ENCODE peak calls at places on chromosomes 11 and 22, in ten cellular contexts. One of them, this sample, is unnamed.

GRCh38 chr11:68690671-68691401 is 6.5 kb downstream of the GAL start:
- DNase-seq in coronary artery: no peak
- DNase-seq in heart right ventricle: no peak
- DNase-seq in brain microvascular endothelial cell: no peak
- DNase-seq in LNCaP clone FGC: no peak
- DNase-seq in cardiac fibroblast: no peak
- DNase-seq in IMR-90: no peak
- DNase-seq in GM20000: no peak
- DNase-seq in progenitor cell of endocrine pancreas: no peak
- DNase-seq in HFF-Myc: no peak
- DNase-seq in this sample: no peak

GRCh38 chr11:116853461-116854073 is 16.1 kb upstream of the APOA1 start:
- DNase-seq in GM20000: peak; percentile 86
- DNase-seq in cardiac fibroblast: peak; percentile 78
- DNase-seq in brain microvascular endothelial cell: peak; percentile 88
- DNase-seq in heart right ventricle: no peak
- DNase-seq in IMR-90: peak; percentile 96
- DNase-seq in LNCaP clone FGC: peak; percentile 40
- DNase-seq in HFF-Myc: peak; percentile 83
- DNase-seq in progenitor cell of endocrine pancreas: no peak
- DNase-seq in coronary artery: no peak
- DNase-seq in this sample: peak; percentile 90

GRCh38 chr22:29309332-29310064 is 3.0 kb downstream of the GAS2L1 start:
- DNase-seq in heart right ventricle: peak; percentile 68
- DNase-seq in GM20000: peak; percentile 38
- DNase-seq in IMR-90: no peak
- DNase-seq in cardiac fibroblast: no peak
- DNase-seq in LNCaP clone FGC: no peak
- DNase-seq in brain microvascular endothelial cell: no peak
- DNase-seq in HFF-Myc: no peak
- DNase-seq in progenitor cell of endocrine pancreas: no peak
- DNase-seq in coronary artery: peak; percentile 83
- DNase-seq in this sample: peak; percentile 44

GRCh38 chr22:22692707-22693530 is 48.5 kb downstream of the GGTLC2 start:
- DNase-seq in progenitor cell of endocrine pancreas: peak; percentile 65
- DNase-seq in LNCaP clone FGC: peak; percentile 47
- DNase-seq in cardiac fibroblast: peak; percentile 64
- DNase-seq in brain microvascular endothelial cell: peak; percentile 31
- DNase-seq in HFF-Myc: no peak
- DNase-seq in IMR-90: peak; percentile 57
- DNase-seq in heart right ventricle: no peak
- DNase-seq in coronary artery: no peak
- DNase-seq in GM20000: peak; percentile 24
- DNase-seq in this sample: peak; percentile 36

GRCh38 chr11:65262381-65262680 is 569 bp downstream of the POLA2 start:
- DNase-seq in heart right ventricle: peak; percentile 54
- DNase-seq in cardiac fibroblast: peak; percentile 60
- DNase-seq in coronary artery: no peak
- DNase-seq in HFF-Myc: no peak
- DNase-seq in progenitor cell of endocrine pancreas: no peak
- DNase-seq in LNCaP clone FGC: no peak
- DNase-seq in brain microvascular endothelial cell: no peak
- DNase-seq in IMR-90: no peak
- DNase-seq in GM20000: no peak
- DNase-seq in this sample: no peak

GRCh38 chr11:128226106-128226716 is 361.1 kb downstream of the ETS1 start:
- DNase-seq in HFF-Myc: no peak
- DNase-seq in cardiac fibroblast: no peak
- DNase-seq in IMR-90: no peak
- DNase-seq in LNCaP clone FGC: no peak
- DNase-seq in GM20000: no peak
- DNase-seq in coronary artery: no peak
- DNase-seq in brain microvascular endothelial cell: no peak
- DNase-seq in progenitor cell of endocrine pancreas: no peak
- DNase-seq in heart right ventricle: no peak
- DNase-seq in this sample: no peak

GRCh38 chr22:45885941-45886395 is 91.0 kb downstream of the WNT7B start:
- DNase-seq in heart right ventricle: no peak
- DNase-seq in GM20000: no peak
- DNase-seq in brain microvascular endothelial cell: no peak
- DNase-seq in progenitor cell of endocrine pancreas: no peak
- DNase-seq in cardiac fibroblast: no peak
- DNase-seq in LNCaP clone FGC: no peak
- DNase-seq in HFF-Myc: no peak
- DNase-seq in IMR-90: no peak
- DNase-seq in coronary artery: no peak
- DNase-seq in this sample: no peak

GRCh38 chr11:72840780-72841179 is 26.6 kb downstream of the ATG16L2 start:
- DNase-seq in LNCaP clone FGC: no peak
- DNase-seq in HFF-Myc: no peak
- DNase-seq in brain microvascular endothelial cell: peak; percentile 79
- DNase-seq in progenitor cell of endocrine pancreas: no peak
- DNase-seq in coronary artery: no peak
- DNase-seq in cardiac fibroblast: peak; percentile 85
- DNase-seq in heart right ventricle: no peak
- DNase-seq in IMR-90: peak; percentile 95
- DNase-seq in GM20000: no peak
- DNase-seq in this sample: no peak

GRCh38 chr22:23533328-23533762 is 46.7 kb downstream of the IGLL1 start:
- DNase-seq in HFF-Myc: no peak
- DNase-seq in heart right ventricle: no peak
- DNase-seq in progenitor cell of endocrine pancreas: peak; percentile 67
- DNase-seq in coronary artery: no peak
- DNase-seq in LNCaP clone FGC: no peak
- DNase-seq in brain microvascular endothelial cell: peak; percentile 7
- DNase-seq in cardiac fibroblast: peak; percentile 52
- DNase-seq in IMR-90: peak; percentile 10
- DNase-seq in GM20000: no peak
- DNase-seq in this sample: no peak

GRCh38 chr22:32327066-32327465 is 30.6 kb upstream of the RFPL3 start:
- DNase-seq in brain microvascular endothelial cell: no peak
- DNase-seq in IMR-90: no peak
- DNase-seq in cardiac fibroblast: no peak
- DNase-seq in GM20000: no peak
- DNase-seq in progenitor cell of endocrine pancreas: no peak
- DNase-seq in LNCaP clone FGC: no peak
- DNase-seq in coronary artery: peak; percentile 43
- DNase-seq in HFF-Myc: no peak
- DNase-seq in heart right ventricle: no peak
- DNase-seq in this sample: no peak

GRCh38 chr11:124799384-124800225 is 601 bp downstream of the MSANTD2 start:
- DNase-seq in progenitor cell of endocrine pancreas: peak; percentile 34
- DNase-seq in IMR-90: peak; percentile 18
- DNase-seq in coronary artery: peak; percentile 74
- DNase-seq in GM20000: peak; percentile 72
- DNase-seq in cardiac fibroblast: peak; percentile 28
- DNase-seq in brain microvascular endothelial cell: no peak
- DNase-seq in LNCaP clone FGC: no peak
- DNase-seq in HFF-Myc: no peak
- DNase-seq in heart right ventricle: peak; percentile 20
- DNase-seq in this sample: peak; percentile 71

GRCh38 chr22:37318255-37319109 is 36.2 kb downstream of the CYTH4 start:
- DNase-seq in HFF-Myc: no peak
- DNase-seq in IMR-90: no peak
- DNase-seq in brain microvascular endothelial cell: no peak
- DNase-seq in cardiac fibroblast: no peak
- DNase-seq in LNCaP clone FGC: no peak
- DNase-seq in coronary artery: no peak
- DNase-seq in heart right ventricle: no peak
- DNase-seq in GM20000: no peak
- DNase-seq in progenitor cell of endocrine pancreas: no peak
- DNase-seq in this sample: no peak

GRCh38 chr11:18958221-18958910 is 19.2 kb upstream of the MRGPRX1 start:
- DNase-seq in coronary artery: no peak
- DNase-seq in IMR-90: no peak
- DNase-seq in LNCaP clone FGC: no peak
- DNase-seq in cardiac fibroblast: no peak
- DNase-seq in progenitor cell of endocrine pancreas: no peak
- DNase-seq in heart right ventricle: no peak
- DNase-seq in brain microvascular endothelial cell: no peak
- DNase-seq in HFF-Myc: no peak
- DNase-seq in GM20000: no peak
- DNase-seq in this sample: no peak

GRCh38 chr22:20420157-20420842 is 17.3 kb downstream of the SCARF2 start:
- DNase-seq in cardiac fibroblast: no peak
- DNase-seq in IMR-90: no peak
- DNase-seq in progenitor cell of endocrine pancreas: no peak
- DNase-seq in brain microvascular endothelial cell: no peak
- DNase-seq in heart right ventricle: no peak
- DNase-seq in coronary artery: peak; percentile 68
- DNase-seq in HFF-Myc: no peak
- DNase-seq in GM20000: no peak
- DNase-seq in LNCaP clone FGC: no peak
- DNase-seq in this sample: no peak

DNA sequence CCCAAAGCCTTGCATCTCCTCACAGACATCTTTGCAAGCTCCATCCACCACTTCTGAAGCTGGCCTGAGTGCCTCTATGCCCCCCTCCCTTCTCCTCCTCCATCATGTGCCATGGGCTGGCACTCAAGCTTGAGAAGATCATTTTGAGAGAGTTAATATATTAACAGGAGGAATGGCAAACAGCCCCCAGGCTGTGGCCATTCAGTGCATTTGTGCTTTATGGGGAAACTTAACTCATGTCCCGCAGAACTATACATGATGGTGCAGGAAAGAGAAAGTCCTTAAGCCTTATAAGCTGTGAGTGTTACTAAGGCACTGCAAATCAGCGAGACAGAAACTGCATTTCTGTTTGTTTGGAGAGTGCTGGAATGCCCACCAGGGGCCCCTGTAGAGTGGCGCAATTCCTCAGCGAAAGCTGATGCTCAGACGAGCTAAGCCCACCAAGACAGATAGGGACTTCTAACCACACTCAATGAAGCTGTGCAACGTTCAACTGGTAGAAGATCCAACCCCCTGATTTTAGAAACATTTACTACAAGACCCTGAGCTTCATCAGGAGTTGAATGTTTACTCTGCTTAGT is 26.8 kb upstream of the PHLDA2 start:
- DNase-seq in brain microvascular endothelial cell: no peak
- DNase-seq in cardiac fibroblast: no peak
- DNase-seq in HFF-Myc: no peak
- DNase-seq in LNCaP clone FGC: no peak
- DNase-seq in GM20000: no peak
- DNase-seq in progenitor cell of endocrine pancreas: no peak
- DNase-seq in heart right ventricle: no peak
- DNase-seq in IMR-90: peak; percentile 18
- DNase-seq in coronary artery: no peak
- DNase-seq in this sample: no peak
- TF ChIP-seq CTCF in brain microvascular endothelial cell: peak; percentile 37
- TF ChIP-seq CTCF in cardiac fibroblast: no peak
- TF ChIP-seq CTCF in HFF-Myc: peak; percentile 8
- TF ChIP-seq CTCF in LNCaP clone FGC: no peak
- TF ChIP-seq CTCF in GM20000: no peak
- TF ChIP-seq CTCF in progenitor cell of endocrine pancreas: peak; percentile 29
- TF ChIP-seq CTCF in heart right ventricle: no peak
- TF ChIP-seq CTCF in IMR-90: no peak
- TF ChIP-seq CTCF in coronary artery: no peak
- TF ChIP-seq CTCF in this sample: no peak

GRCh38 chr11:118640332-118641154 is 33.1 kb downstream of the PHLDB1 start:
- DNase-seq in coronary artery: no peak
- DNase-seq in heart right ventricle: no peak
- DNase-seq in HFF-Myc: no peak
- DNase-seq in LNCaP clone FGC: no peak
- DNase-seq in progenitor cell of endocrine pancreas: no peak
- DNase-seq in cardiac fibroblast: no peak
- DNase-seq in IMR-90: no peak
- DNase-seq in GM20000: no peak
- DNase-seq in brain microvascular endothelial cell: no peak
- DNase-seq in this sample: no peak
- TF ChIP-seq CTCF in coronary artery: no peak
- TF ChIP-seq CTCF in heart right ventricle: no peak
- TF ChIP-seq CTCF in HFF-Myc: no peak
- TF ChIP-seq CTCF in LNCaP clone FGC: no peak
- TF ChIP-seq CTCF in progenitor cell of endocrine pancreas: no peak
- TF ChIP-seq CTCF in cardiac fibroblast: no peak
- TF ChIP-seq CTCF in IMR-90: no peak
- TF ChIP-seq CTCF in GM20000: no peak
- TF ChIP-seq CTCF in brain microvascular endothelial cell: no peak
- TF ChIP-seq CTCF in this sample: no peak

GRCh38 chr11:120773501-120774031 is 250.3 kb upstream of the TBCEL start:
- DNase-seq in brain microvascular endothelial cell: no peak
- DNase-seq in cardiac fibroblast: peak; percentile 45
- DNase-seq in progenitor cell of endocrine pancreas: no peak
- DNase-seq in IMR-90: no peak
- DNase-seq in GM20000: peak; percentile 31
- DNase-seq in heart right ventricle: no peak
- DNase-seq in HFF-Myc: no peak
- DNase-seq in LNCaP clone FGC: no peak
- DNase-seq in coronary artery: no peak
- DNase-seq in this sample: peak; percentile 35
- TF ChIP-seq CTCF in brain microvascular endothelial cell: no peak
- TF ChIP-seq CTCF in cardiac fibroblast: no peak
- TF ChIP-seq CTCF in progenitor cell of endocrine pancreas: no peak
- TF ChIP-seq CTCF in IMR-90: no peak
- TF ChIP-seq CTCF in GM20000: no peak
- TF ChIP-seq CTCF in heart right ventricle: no peak
- TF ChIP-seq CTCF in HFF-Myc: no peak
- TF ChIP-seq CTCF in LNCaP clone FGC: no peak
- TF ChIP-seq CTCF in coronary artery: no peak
- TF ChIP-seq CTCF in this sample: no peak

GRCh38 chr11:111834432-111835163 is 36.8 kb downstream of the ALG9 start:
- DNase-seq in progenitor cell of endocrine pancreas: no peak
- DNase-seq in cardiac fibroblast: no peak
- DNase-seq in GM20000: no peak
- DNase-seq in brain microvascular endothelial cell: no peak
- DNase-seq in IMR-90: no peak
- DNase-seq in heart right ventricle: no peak
- DNase-seq in HFF-Myc: peak; percentile 41
- DNase-seq in LNCaP clone FGC: no peak
- DNase-seq in coronary artery: no peak
- DNase-seq in this sample: no peak

GRCh38 chr11:111836766-111837165 is 34.6 kb downstream of the ALG9 start:
- DNase-seq in IMR-90: peak; percentile 52
- DNase-seq in progenitor cell of endocrine pancreas: no peak
- DNase-seq in brain microvascular endothelial cell: no peak
- DNase-seq in LNCaP clone FGC: no peak
- DNase-seq in HFF-Myc: no peak
- DNase-seq in cardiac fibroblast: peak; percentile 39
- DNase-seq in GM20000: peak; percentile 23
- DNase-seq in coronary artery: no peak
- DNase-seq in heart right ventricle: no peak
- DNase-seq in this sample: peak; percentile 27

GRCh38 chr11:111836162-111836561 is 35.2 kb downstream of the ALG9 start:
- DNase-seq in heart right ventricle: no peak
- DNase-seq in progenitor cell of endocrine pancreas: no peak
- DNase-seq in coronary artery: no peak
- DNase-seq in HFF-Myc: no peak
- DNase-seq in GM20000: no peak
- DNase-seq in LNCaP clone FGC: no peak
- DNase-seq in brain microvascular endothelial cell: no peak
- DNase-seq in IMR-90: no peak
- DNase-seq in cardiac fibroblast: peak; percentile 41
- DNase-seq in this sample: no peak

GRCh38 chr11:111835665-111836064 is 35.7 kb downstream of the ALG9 start:
- DNase-seq in progenitor cell of endocrine pancreas: no peak
- DNase-seq in LNCaP clone FGC: no peak
- DNase-seq in HFF-Myc: no peak
- DNase-seq in GM20000: no peak
- DNase-seq in brain microvascular endothelial cell: no peak
- DNase-seq in coronary artery: no peak
- DNase-seq in IMR-90: no peak
- DNase-seq in heart right ventricle: no peak
- DNase-seq in cardiac fibroblast: no peak
- DNase-seq in this sample: no peak

GRCh38 chr11:111833524-111833923 is 37.9 kb downstream of the ALG9 start:
- DNase-seq in heart right ventricle: no peak
- DNase-seq in coronary artery: no peak
- DNase-seq in cardiac fibroblast: peak; percentile 32
- DNase-seq in IMR-90: no peak
- DNase-seq in progenitor cell of endocrine pancreas: no peak
- DNase-seq in HFF-Myc: no peak
- DNase-seq in LNCaP clone FGC: no peak
- DNase-seq in GM20000: no peak
- DNase-seq in brain microvascular endothelial cell: peak; percentile 3
- DNase-seq in this sample: no peak
- TF ChIP-seq CTCF in heart right ventricle: peak; percentile 12
- TF ChIP-seq CTCF in coronary artery: no peak
- TF ChIP-seq CTCF in cardiac fibroblast: no peak
- TF ChIP-seq CTCF in IMR-90: no peak
- TF ChIP-seq CTCF in progenitor cell of endocrine pancreas: no peak
- TF ChIP-seq CTCF in HFF-Myc: peak; percentile 17
- TF ChIP-seq CTCF in LNCaP clone FGC: peak; percentile 27
- TF ChIP-seq CTCF in GM20000: no peak
- TF ChIP-seq CTCF in brain microvascular endothelial cell: peak; percentile 26
- TF ChIP-seq CTCF in this sample: no peak